ENCODE peak calls at places on chromosomes 16 and 17, in ten cellular contexts. U, Y, D, A, L, F, Q, V, S and P are unnamed samples.

GRCh38 chr17:49460401-49460800 is 34.7 kb upstream of the NGFR start:
- DNase-seq in U (no peak), Q (no peak), L (no peak), F (no peak), A (no peak), Y (no peak), S (no peak), D (no peak), V (no peak), P (no peak)

GRCh38 chr16:87138316-87138715 is 178.9 kb downstream of the C16orf95 start:
- DNase-seq in U (no peak), A (no peak), S (no peak), F (no peak), L (no peak), V (no peak), Q (no peak), Y (no peak), D (no peak), P (no peak)

GRCh38 chr17:13031718-13032350 is 14.0 kb upstream of the ELAC2 start:
- DNase-seq in Q (peak; percentile 32), L (peak; percentile 48), A (peak; percentile 45), D (peak; percentile 21), S (peak; percentile 60), Y (no peak), F (no peak), U (no peak), V (peak; percentile 70), P (no peak)

GRCh38 chr16:67156146-67156844 is 3.4 kb downstream of the TRADD start:
- DNase-seq in D (no peak), V (no peak), L (no peak), Q (no peak), A (no peak), U (no peak), F (no peak), Y (no peak), S (no peak), P (no peak)

GRCh38 chr17:78995022-78995760 is 14.4 kb downstream of the CANT1 start:
- DNase-seq in Q (no peak), S (no peak), F (no peak), L (peak; percentile 36), A (no peak), D (no peak), Y (no peak), V (no peak), U (no peak), P (no peak)

GRCh38 chr16:25018972-25019617 is 3.9 kb upstream of the ARHGAP17 start:
- DNase-seq in D (no peak), U (no peak), Q (no peak), L (no peak), A (no peak), F (no peak), V (no peak), Y (no peak), S (no peak), P (no peak)

GRCh38 chr17:66930933-66931332 is 33.6 kb upstream of the CACNG4 start:
- DNase-seq in A (no peak), S (peak; percentile 14), F (no peak), L (no peak), Y (no peak), D (no peak), U (no peak), Q (no peak), V (no peak), P (no peak)

GRCh38 chr17:7702776-7703175 is 2.2 kb upstream of the EFNB3 start:
- DNase-seq in L (no peak), D (no peak), S (no peak), V (no peak), F (no peak), Q (no peak), U (no peak), A (no peak), Y (no peak), P (no peak)

GRCh38 chr17:27888945-27889344 is 4.2 kb downstream of the LYRM9 start:
- DNase-seq in D (no peak), U (no peak), Q (no peak), V (no peak), S (peak; percentile 81), F (no peak), A (no peak), Y (no peak), L (no peak), P (no peak)

GRCh38 chr17:73307130-73307529 is 4.7 kb downstream of the CDC42EP4 start:
- DNase-seq in V (no peak), A (no peak), L (no peak), U (no peak), S (no peak), Y (no peak), F (no peak), D (no peak), Q (no peak), P (no peak)

GRCh38 chr17:73765824-73766563 is 121.7 kb upstream of the SDK2 start:
- DNase-seq in D (no peak), S (no peak), Q (no peak), V (no peak), U (peak; percentile 44), Y (no peak), L (no peak), A (no peak), F (no peak), P (no peak)

GRCh38 chr16:1377406-1378010 is 25.8 kb downstream of the GNPTG start:
- DNase-seq in D (no peak), V (no peak), F (no peak), S (no peak), U (no peak), Q (no peak), L (no peak), A (no peak), Y (no peak), P (no peak)

GRCh38 chr17:38898812-38899348 is 26.5 kb upstream of the LASP1NB start:
- DNase-seq in U (no peak), L (peak; percentile 89), S (no peak), V (no peak), Q (peak; percentile 85), A (no peak), D (peak; percentile 72), Y (no peak), F (no peak), P (peak; percentile 46)

GRCh38 chr17:73870035-73870434 is 225.8 kb upstream of the SDK2 start:
- DNase-seq in V (no peak), Y (no peak), U (no peak), D (no peak), F (no peak), Q (no peak), L (no peak), S (no peak), A (no peak), P (no peak)

GRCh38 chr17:35460354-35460851 is 11.8 kb upstream of the SLFN13 start:
- DNase-seq in Q (peak; percentile 39), A (no peak), F (peak; percentile 4), V (no peak), U (peak; percentile 43), L (peak; percentile 86), Y (no peak), D (peak; percentile 55), S (no peak), P (no peak)

GRCh38 chr16:49350265-49351103 is 23.1 kb upstream of the C16orf78 start:
- DNase-seq in Q (peak; percentile 49), D (peak; percentile 6), Y (peak; percentile 9), L (peak; percentile 77), A (peak; percentile 80), F (no peak), V (peak; percentile 73), S (peak; percentile 49), U (peak; percentile 37), P (peak; percentile 17)

GRCh38 chr17:48997827-48998556 is 807 bp downstream of the IGF2BP1 start:
- DNase-seq in L (no peak), F (no peak), A (peak; percentile 61), D (no peak), S (peak; percentile 41), Y (no peak), V (peak; percentile 48), U (no peak), Q (peak; percentile 10), P (no peak)

GRCh38 chr16:56115817-56116576 is 75.3 kb upstream of the GNAO1 start:
- DNase-seq in L (no peak), Q (no peak), V (no peak), Y (no peak), U (no peak), S (no peak), F (no peak), D (no peak), A (no peak), P (no peak)

GRCh38 chr16:4123617-4124300 is 7.5 kb upstream of the ADCY9 start:
- DNase-seq in D (no peak), S (peak; percentile 92), L (no peak), A (no peak), U (no peak), Q (no peak), F (no peak), Y (no peak), V (no peak), P (no peak)

GRCh38 chr16:22353188-22353919 is 21.1 kb downstream of the CDR2 start:
- DNase-seq in D (no peak), V (no peak), Q (no peak), U (no peak), L (peak; percentile 27), Y (no peak), S (peak; percentile 95), A (no peak), F (no peak), P (no peak)